ENCODE peak calls at places on chromosomes 11 and 22, in four cellular contexts. S is A549, H is K562, Z is stomach. D is an unnamed sample.
A peak's percentile ranks its signal among the peaks of the same experiment; 100 is the strongest.

GRCh38 chr11:66595245-66595904 is 2.4 kb downstream of the CCS start:
- DNase-seq in H (peak; percentile 72), Z (peak; percentile 47), S (no peak), D (peak; percentile 75)

GRCh38 chr11:92852203-92852602 is 117.2 kb upstream of the MTNR1B start:
- DNase-seq in S (no peak), Z (no peak), H (no peak), D (no peak)

GRCh38 chr22:17804331-17805080 is 30.2 kb upstream of the BID start:
- DNase-seq in Z (no peak), S (no peak), H (no peak), D (no peak)

GRCh38 chr22:17777717-17778044 is 3.4 kb upstream of the BID start:
- DNase-seq in Z (no peak), H (no peak), S (no peak), D (no peak)

GRCh38 chr22:29369460-29369859 is 18.9 kb downstream of the AP1B1 start:
- DNase-seq in H (peak; percentile 42), Z (no peak), S (no peak), D (peak; percentile 58)

GRCh38 chr11:73950869-73951710 is at the start of gene DNAJB13:
- DNase-seq in Z (peak; percentile 37), S (peak; percentile 67), H (peak; percentile 67), D (no peak)

GRCh38 chr11:44047931-44048431 is at the start of gene ACCSL:
- DNase-seq in H (peak; percentile 21), S (no peak), Z (no peak), D (no peak)

GRCh38 chr22:47837703-47838102 is 1075.3 kb downstream of the TBC1D22A start:
- DNase-seq in S (peak; percentile 36), H (peak; percentile 59), Z (no peak), D (no peak)

GRCh38 chr11:27497284-27497866 is 9.2 kb downstream of the LIN7C start:
- DNase-seq in Z (no peak), S (peak; percentile 33), H (peak; percentile 30), D (no peak)

GRCh38 chr22:37911697-37912096 is 5.6 kb downstream of the MICALL1 start:
- DNase-seq in Z (no peak), S (no peak), H (no peak), D (no peak)

GRCh38 chr11:2558402-2558801 is 113.6 kb downstream of the KCNQ1 start:
- DNase-seq in S (no peak), H (no peak), Z (no peak), D (peak; percentile 15)

GRCh38 chr22:25919452-25919851 is 177.5 kb downstream of the MYO18B start:
- DNase-seq in H (no peak), S (no peak), Z (no peak), D (no peak)

GRCh38 chr11:128783513-128783912 is 83.6 kb downstream of the KCNJ1 start:
- DNase-seq in H (no peak), Z (no peak), S (no peak), D (no peak)

GRCh38 chr22:19810381-19811141 is 44.1 kb downstream of the GNB1L start:
- DNase-seq in Z (no peak), S (no peak), H (no peak), D (peak; percentile 52)

GRCh38 chr11:108891909-108892511 is 227.1 kb downstream of the DDX10 start:
- DNase-seq in H (no peak), Z (no peak), S (no peak), D (no peak)

GRCh38 chr11:112630496-112630895 is 330.7 kb upstream of the NCAM1 start:
- DNase-seq in Z (no peak), S (no peak), H (no peak), D (no peak)

GRCh38 chr22:20758688-20759087 is 15.2 kb upstream of the SERPIND1 start:
- DNase-seq in S (peak; percentile 4), H (peak; percentile 64), Z (no peak), D (no peak)

GRCh38 chr22:19970479-19971275 is 29.1 kb upstream of the TXNRD2 start:
- DNase-seq in H (peak; percentile 96), Z (peak; percentile 74), S (peak; percentile 57), D (peak; percentile 71)

GRCh38 chr11:11789735-11790369 is 51.9 kb upstream of the USP47 start:
- DNase-seq in H (peak; percentile 43), S (peak; percentile 34), Z (no peak), D (peak; percentile 34)

GRCh38 chr11:73271936-73272679 is at the start of gene P2RY6:
- DNase-seq in Z (peak; percentile 27), H (no peak), S (peak; percentile 93), D (no peak)

GRCh38 chr11:119223856-119224255 is 17.7 kb downstream of the CBL start:
- DNase-seq in H (no peak), Z (no peak), S (no peak), D (no peak)

GRCh38 chr22:47288640-47289039 is 526.2 kb downstream of the TBC1D22A start:
- DNase-seq in S (no peak), Z (no peak), H (no peak), D (no peak)

GRCh38 chr11:61880454-61880853 is 10.9 kb downstream of the FADS3 start:
- DNase-seq in H (no peak), S (no peak), Z (no peak), D (no peak)

GRCh38 chr22:34950480-34950879 is 115.5 kb upstream of the ISX start:
- DNase-seq in S (no peak), Z (no peak), H (no peak), D (no peak)

GRCh38 chr11:96313163-96313562 is 29.8 kb downstream of the MAML2 start:
- DNase-seq in Z (no peak), H (no peak), S (no peak), D (no peak)

GRCh38 chr22:26404851-26405357 is 24.2 kb upstream of the ASPHD2 start:
- DNase-seq in S (no peak), Z (no peak), H (peak; percentile 85), D (no peak)

GRCh38 chr22:23180893-23181762 is 819 bp downstream of the BCR start:
- DNase-seq in H (peak; percentile 87), S (peak; percentile 26), Z (no peak), D (no peak)

GRCh38 chr11:63553759-63554158 is 9.4 kb downstream of the PLAAT2 start:
- DNase-seq in H (no peak), S (no peak), Z (no peak), D (no peak)

GRCh38 chr11:121661796-121662508 is 209.2 kb upstream of the SORL1-AS1 start:
- DNase-seq in H (no peak), Z (no peak), S (no peak), D (no peak)

GRCh38 chr11:114025329-114025907 is 34.1 kb upstream of the ZBTB16 start:
- DNase-seq in S (no peak), Z (no peak), H (no peak), D (no peak)

GRCh38 chr11:114026355-114026754 is 33.2 kb upstream of the ZBTB16 start:
- DNase-seq in S (peak; percentile 18), H (peak; percentile 24), Z (no peak), D (no peak)

GRCh38 chr11:114031599-114032320 is 27.8 kb upstream of the ZBTB16 start:
- DNase-seq in Z (no peak), S (no peak), H (no peak), D (no peak)

GRCh38 chr11:114027396-114027795 is 32.1 kb upstream of the ZBTB16 start:
- DNase-seq in S (no peak), Z (no peak), H (no peak), D (no peak)

GRCh38 chr11:114027941-114028340 is 31.6 kb upstream of the ZBTB16 start:
- DNase-seq in S (no peak), H (no peak), Z (no peak), D (no peak)
- H3K4me1 ChIP-seq in S (no peaks in the 10 kb centered on the region), H (no peaks in the 10 kb centered on the region), Z (peaks cover 13% of the 10 kb centered on the region), D (no peaks in the 10 kb centered on the region)

DNA sequence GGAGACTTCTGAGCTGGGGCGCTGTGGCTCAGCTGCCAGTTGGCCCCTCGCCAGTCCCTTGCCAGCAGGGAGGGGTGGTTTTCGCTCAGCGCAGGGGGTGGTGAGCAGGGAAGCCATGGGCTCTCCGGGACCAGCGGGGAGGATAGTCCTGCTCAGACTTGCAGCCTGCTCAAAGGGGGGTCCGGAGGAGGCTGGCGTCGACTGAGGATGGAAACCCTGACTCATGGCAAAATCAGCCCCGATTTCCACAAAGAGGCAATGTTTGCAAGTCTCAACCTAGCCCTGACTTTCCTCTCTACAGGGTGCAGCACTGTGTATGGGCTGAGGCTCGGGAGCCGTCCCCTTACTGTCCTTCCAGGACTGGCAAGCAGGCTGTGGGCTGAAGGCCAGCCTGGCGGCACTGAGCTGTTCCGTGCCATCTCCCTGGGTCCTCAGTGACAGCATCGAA is 35.1 kb downstream of the FBLN1 start:
- DNase-seq in H (no peak), S (no peak), Z (peak; percentile 30), D (peak; percentile 61)
- TF ChIP-seq POLR2A in H (no peak), S (no peak), Z (no peak), D (no peak)

GRCh38 chr11:59654893-59655292 is 13.9 kb downstream of the PATL1 start:
- DNase-seq in H (no peak), S (no peak), Z (no peak), D (no peak)
- TF ChIP-seq EP300 in H (no peak), S (no peak), Z (no peak), D (no peak)

GRCh38 chr11:65314501-65315203 is at the start of gene CDC42EP2:
- DNase-seq in Z (peak; percentile 91), S (peak; percentile 84), H (peak; percentile 92), D (peak; percentile 89)

GRCh38 chr11:65316311-65316978 is 1.8 kb downstream of the CDC42EP2 start:
- DNase-seq in H (peak; percentile 37), Z (no peak), S (peak; percentile 29), D (peak; percentile 58)

GRCh38 chr11:65315204-65315865 is 669 bp downstream of the CDC42EP2 start:
- DNase-seq in Z (peak; percentile 77), H (peak; percentile 90), S (peak; percentile 78), D (peak; percentile 93)

GRCh38 chr11:65315866-65316233 is 1.2 kb downstream of the CDC42EP2 start:
- DNase-seq in H (no peak), Z (no peak), S (no peak), D (no peak)

DNA sequence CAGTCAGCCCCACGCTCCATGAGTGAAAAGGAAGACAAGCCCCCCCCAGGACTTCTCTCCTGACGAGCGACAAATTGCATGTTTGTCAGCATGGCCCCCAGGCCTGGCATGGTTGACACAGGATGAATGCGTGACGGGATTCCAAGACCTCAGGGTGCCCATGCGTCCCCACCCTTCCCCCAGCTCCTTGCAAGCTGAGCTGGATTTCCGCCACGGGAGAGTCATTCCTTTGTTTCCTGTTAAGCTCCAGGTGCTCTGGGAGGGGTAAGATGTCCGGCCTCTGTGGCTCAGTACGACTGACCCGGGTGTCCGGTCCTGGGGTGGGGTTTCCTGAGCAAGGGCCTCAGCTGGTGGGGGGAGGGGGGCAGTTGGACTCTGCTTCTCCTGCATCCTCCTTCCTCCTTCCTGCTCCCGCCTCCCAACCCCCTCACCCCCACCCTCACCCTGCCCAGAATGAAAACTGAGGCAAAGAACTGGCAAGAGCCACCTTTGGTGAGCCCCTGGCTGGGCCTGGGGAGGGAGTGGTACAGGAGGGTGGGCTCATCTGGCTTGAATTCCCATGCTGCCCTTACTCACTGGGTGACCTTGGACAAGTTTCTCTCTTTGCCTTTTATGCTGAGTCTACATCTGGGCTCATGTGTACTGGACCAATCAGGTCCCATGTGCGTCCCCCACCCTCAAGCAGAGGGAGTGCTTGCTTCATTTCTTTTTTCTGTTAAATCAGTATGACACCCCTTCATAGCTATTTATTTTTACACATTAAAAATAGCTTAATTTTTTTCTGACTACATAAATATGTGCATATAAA is 2.5 kb downstream of the CDC42EP2 start:
- DNase-seq in Z (peak; percentile 74), H (peak; percentile 48), S (peak; percentile 67), D (peak; percentile 75)
- H3K4me1 ChIP-seq in Z (peaks cover 83% of the 10 kb centered on the region), H (peaks cover 51% of the 10 kb centered on the region), S (peaks cover 34% of the 10 kb centered on the region), D (peaks cover 15% of the 10 kb centered on the region)